ENCODE peak calls at places on chromosomes 13 and 19, in nine cellular contexts. P, C, J, Y, H, B, X, V and K are unnamed samples.

GRCh38 chr19:55158848-55159793 is 1.6 kb upstream of the TNNI3 start:
- DNase-seq in P (peak; percentile 70), C (no peak), J (no peak), Y (no peak), H (peak; percentile 91), B (peak; percentile 45), X (no peak), V (no peak), K (no peak)

GRCh38 chr13:92355213-92355612 is 871.4 kb upstream of the GPC6 start:
- DNase-seq in P (no peak), C (no peak), J (no peak), Y (peak; percentile 57), H (no peak), B (peak; percentile 19), X (no peak), V (no peak), K (no peak)

GRCh38 chr13:75326173-75327131 is 155.5 kb downstream of the TBC1D4 start:
- DNase-seq in P (no peak), C (no peak), J (peak; percentile 5), Y (no peak), H (no peak), B (no peak), X (no peak), V (no peak), K (no peak)

GRCh38 chr19:46373573-46374359 is 26.9 kb downstream of the PPP5C start:
- DNase-seq in P (no peak), C (peak; percentile 95), J (no peak), Y (peak; percentile 70), H (peak; percentile 91), B (peak; percentile 64), X (no peak), V (no peak), K (no peak)

GRCh38 chr19:48724796-48725753 is 5.5 kb upstream of the MAMSTR start:
- DNase-seq in P (peak; percentile 84), C (peak; percentile 45), J (no peak), Y (peak; percentile 79), H (no peak), B (peak; percentile 41), X (peak; percentile 26), V (peak; percentile 80), K (peak; percentile 84)

GRCh38 chr19:33795370-33796163 is 1.1 kb upstream of the KCTD15 start:
- DNase-seq in P (no peak), C (peak; percentile 55), J (peak; percentile 66), Y (peak; percentile 97), H (peak; percentile 92), B (peak; percentile 24), X (peak; percentile 27), V (peak; percentile 80), K (peak; percentile 47)

GRCh38 chr13:79736356-79736755 is 255.4 kb downstream of the NDFIP2 start:
- DNase-seq in P (no peak), C (no peak), J (no peak), Y (no peak), H (no peak), B (no peak), X (no peak), V (no peak), K (no peak)

GRCh38 chr19:41324231-41324702 is 14.3 kb downstream of the CCDC97 start:
- DNase-seq in P (no peak), C (no peak), J (no peak), Y (no peak), H (no peak), B (no peak), X (no peak), V (no peak), K (no peak)

GRCh38 chr19:38726761-38727301 is 17.4 kb downstream of the CAPN12 start:
- DNase-seq in P (no peak), C (no peak), J (no peak), Y (no peak), H (no peak), B (no peak), X (no peak), V (peak; percentile 35), K (no peak)

GRCh38 chr19:35901854-35902661 is at the start of gene HCST:
- DNase-seq in P (peak; percentile 64), C (no peak), J (no peak), Y (no peak), H (no peak), B (peak; percentile 19), X (peak; percentile 22), V (no peak), K (no peak)

GRCh38 chr19:1171755-1172352 is 2.2 kb downstream of the SBNO2 start:
- DNase-seq in P (no peak), C (no peak), J (no peak), Y (peak; percentile 57), H (no peak), B (peak; percentile 70), X (no peak), V (no peak), K (no peak)

GRCh38 chr13:33355470-33355869 is 69.9 kb upstream of the STARD13 start:
- DNase-seq in P (no peak), C (no peak), J (no peak), Y (no peak), H (no peak), B (no peak), X (no peak), V (no peak), K (peak; percentile 86)

GRCh38 chr19:19098703-19099632 is 35.2 kb downstream of the SLC25A42 start:
- DNase-seq in P (no peak), C (no peak), J (no peak), Y (no peak), H (no peak), B (no peak), X (no peak), V (no peak), K (no peak)

GRCh38 chr13:94590744-94591143 is 5.2 kb downstream of the TGDS start:
- DNase-seq in P (no peak), C (no peak), J (no peak), Y (no peak), H (no peak), B (no peak), X (no peak), V (no peak), K (no peak)

GRCh38 chr13:66661336-66661735 is 568.8 kb downstream of the PCDH9 start:
- DNase-seq in P (no peak), C (no peak), J (no peak), Y (no peak), H (no peak), B (no peak), X (no peak), V (no peak), K (no peak)

GRCh38 chr19:18223860-18224524 is 2.2 kb downstream of the PDE4C start:
- DNase-seq in P (peak; percentile 64), C (peak; percentile 50), J (peak; percentile 51), Y (peak; percentile 81), H (no peak), B (peak; percentile 66), X (no peak), V (peak; percentile 37), K (no peak)

GRCh38 chr19:41098762-41099161 is 10.5 kb downstream of the CYP2A13 start:
- DNase-seq in P (no peak), C (no peak), J (no peak), Y (no peak), H (no peak), B (no peak), X (no peak), V (no peak), K (no peak)

GRCh38 chr19:33693678-33694077 is 71.9 kb downstream of the CHST8 start:
- DNase-seq in P (no peak), C (no peak), J (no peak), Y (no peak), H (no peak), B (no peak), X (no peak), V (no peak), K (no peak)

GRCh38 chr19:39469036-39469435 is 11.6 kb upstream of the TIMM50 start:
- DNase-seq in P (no peak), C (no peak), J (no peak), Y (no peak), H (no peak), B (no peak), X (no peak), V (no peak), K (no peak)

GRCh38 chr13:92677571-92677970 is 549.0 kb upstream of the GPC6 start:
- DNase-seq in P (no peak), C (no peak), J (no peak), Y (peak; percentile 33), H (no peak), B (peak; percentile 39), X (no peak), V (no peak), K (no peak)

GRCh38 chr19:43560687-43561086 is 14.6 kb downstream of the XRCC1 start:
- DNase-seq in P (no peak), C (no peak), J (no peak), Y (no peak), H (no peak), B (no peak), X (no peak), V (no peak), K (peak; percentile 36)

GRCh38 chr13:111324736-111325135 is 4.3 kb downstream of the TEX29 start:
- DNase-seq in P (no peak), C (no peak), J (no peak), Y (no peak), H (no peak), B (no peak), X (no peak), V (no peak), K (no peak)

GRCh38 chr19:1935484-1936208 is 5.3 kb upstream of the CSNK1G2 start:
- DNase-seq in P (peak; percentile 78), C (peak; percentile 50), J (no peak), Y (no peak), H (no peak), B (peak; percentile 8), X (no peak), V (no peak), K (no peak)

GRCh38 chr19:17339088-17339741 is 1.9 kb downstream of the GTPBP3 start:
- DNase-seq in P (peak; percentile 79), C (no peak), J (no peak), Y (no peak), H (no peak), B (no peak), X (no peak), V (no peak), K (no peak)

GRCh38 chr13:72726721-72727416 is 560 bp downstream of the MZT1 start:
- DNase-seq in P (peak; percentile 81), C (peak; percentile 11), J (no peak), Y (peak; percentile 79), H (no peak), B (peak; percentile 74), X (no peak), V (no peak), K (peak; percentile 1)

GRCh38 chr13:34174671-34175145 is 356.8 kb downstream of the RFC3 start:
- DNase-seq in P (no peak), C (no peak), J (no peak), Y (no peak), H (no peak), B (no peak), X (peak; percentile 77), V (no peak), K (no peak)

GRCh38 chr13:111031531-111031961 is 83.6 kb upstream of the ARHGEF7 start:
- DNase-seq in P (no peak), C (peak; percentile 76), J (no peak), Y (no peak), H (no peak), B (no peak), X (peak; percentile 80), V (no peak), K (peak; percentile 56)

GRCh38 chr13:23087884-23088283 is 92.9 kb upstream of the SGCG start:
- DNase-seq in P (peak; percentile 73), C (no peak), J (peak; percentile 23), Y (peak; percentile 24), H (no peak), B (no peak), X (no peak), V (no peak), K (no peak)

GRCh38 chr13:104586010-104586746 is 1520.0 kb upstream of the SLC10A2 start:
- DNase-seq in P (no peak), C (no peak), J (no peak), Y (no peak), H (no peak), B (no peak), X (no peak), V (no peak), K (peak; percentile 71)

GRCh38 chr19:30374791-30375650 is 2.8 kb downstream of the ZNF536 start:
- DNase-seq in P (no peak), C (no peak), J (no peak), Y (peak; percentile 54), H (peak; percentile 70), B (no peak), X (no peak), V (no peak), K (no peak)

GRCh38 chr19:3683866-3684816 is 16.1 kb downstream of the PIP5K1C start:
- DNase-seq in P (no peak), C (no peak), J (no peak), Y (no peak), H (no peak), B (no peak), X (no peak), V (no peak), K (peak; percentile 22)